ENCODE peak calls at places on chromosomes 4 and X, in seven cellular contexts. O is DND-41, N is SK-N-SH, X is fibroblast of pulmonary artery, F is upper lobe of left lung, H is prostate gland, L is progenitor cell of endocrine pancreas. W is an unnamed sample.

GRCh38 chr4:135705343-135705742 is 1503.8 kb upstream of the PABPC4L start:
- DNase-seq in O (no peak), N (no peak), X (no peak), F (no peak), H (no peak), L (no peak), W (no peak)

GRCh38 chr4:72767903-72768817 is 199.1 kb upstream of the ADAMTS3 start:
- DNase-seq in O (no peak), N (peak; percentile 7), X (peak; percentile 96), F (no peak), H (no peak), L (no peak), W (no peak)

GRCh38 chr4:176761872-176762271 is 30.9 kb downstream of the VEGFC start:
- DNase-seq in O (no peak), N (no peak), X (no peak), F (no peak), H (no peak), L (no peak), W (no peak)

GRCh38 chr4:152696764-152697250 is 17.0 kb upstream of the TMEM154 start:
- DNase-seq in O (no peak), N (no peak), X (peak; percentile 79), F (no peak), H (no peak), L (no peak), W (peak; percentile 72)

GRCh38 chr4:48654015-48654664 is 125.9 kb downstream of the FRYL start:
- DNase-seq in O (no peak), N (no peak), X (peak; percentile 31), F (no peak), H (no peak), L (no peak), W (no peak)

GRCh38 chrX:112819013-112819635 is 21.5 kb downstream of the AMOT start:
- DNase-seq in O (no peak), N (no peak), X (peak; percentile 63), F (no peak), H (no peak), L (no peak), W (no peak)

GRCh38 chrX:136193771-136194170 is 46.4 kb downstream of the FHL1 start:
- DNase-seq in O (no peak), N (no peak), X (no peak), F (no peak), H (no peak), L (no peak), W (peak; percentile 41)

GRCh38 chrX:24838624-24839023 is 144.9 kb downstream of the POLA1 start:
- DNase-seq in O (peak; percentile 7), N (peak; percentile 7), X (peak; percentile 56), F (no peak), H (peak; percentile 7), L (no peak), W (peak; percentile 12)

GRCh38 chrX:121987163-121987562 is 939.8 kb downstream of the GLUD2 start:
- DNase-seq in O (no peak), N (peak; percentile 1), X (peak; percentile 49), F (no peak), H (no peak), L (no peak), W (no peak)

GRCh38 chr4:109319156-109319555 is 16.7 kb upstream of the COL25A1 start:
- DNase-seq in O (no peak), N (no peak), X (no peak), F (no peak), H (no peak), L (no peak), W (no peak)

GRCh38 chr4:142211444-142211843 is 575.1 kb downstream of the IL15 start:
- DNase-seq in O (no peak), N (no peak), X (no peak), F (no peak), H (no peak), L (no peak), W (no peak)

GRCh38 chrX:151621422-151621821 is 57.9 kb downstream of the PASD1 start:
- DNase-seq in O (no peak), N (no peak), X (no peak), F (no peak), H (no peak), L (no peak), W (no peak)

GRCh38 chr4:90780193-90780592 is 653.0 kb downstream of the CCSER1 start:
- DNase-seq in O (no peak), N (no peak), X (no peak), F (no peak), H (no peak), L (no peak), W (no peak)

GRCh38 chrX:139924069-139924695 is 8.7 kb downstream of the ATP11C start:
- DNase-seq in O (no peak), N (no peak), X (no peak), F (no peak), H (no peak), L (no peak), W (no peak)

GRCh38 chrX:115898382-115899001 is 272.1 kb upstream of the AGTR2 start:
- DNase-seq in O (peak; percentile 5), N (peak; percentile 37), X (no peak), F (peak; percentile 60), H (no peak), L (no peak), W (no peak)

GRCh38 chr4:153115322-153116100 is 88.7 kb upstream of the TRIM2 start:
- DNase-seq in O (peak; percentile 89), N (no peak), X (peak; percentile 59), F (peak; percentile 28), H (peak; percentile 43), L (no peak), W (peak; percentile 88)

GRCh38 chrX:16807976-16808542 is 21.8 kb downstream of the TXLNG start:
- DNase-seq in O (no peak), N (no peak), X (peak; percentile 78), F (no peak), H (no peak), L (no peak), W (no peak)

GRCh38 chrX:16804923-16805464 is 18.7 kb downstream of the TXLNG start:
- DNase-seq in O (no peak), N (no peak), X (no peak), F (no peak), H (no peak), L (no peak), W (no peak)

DNA sequence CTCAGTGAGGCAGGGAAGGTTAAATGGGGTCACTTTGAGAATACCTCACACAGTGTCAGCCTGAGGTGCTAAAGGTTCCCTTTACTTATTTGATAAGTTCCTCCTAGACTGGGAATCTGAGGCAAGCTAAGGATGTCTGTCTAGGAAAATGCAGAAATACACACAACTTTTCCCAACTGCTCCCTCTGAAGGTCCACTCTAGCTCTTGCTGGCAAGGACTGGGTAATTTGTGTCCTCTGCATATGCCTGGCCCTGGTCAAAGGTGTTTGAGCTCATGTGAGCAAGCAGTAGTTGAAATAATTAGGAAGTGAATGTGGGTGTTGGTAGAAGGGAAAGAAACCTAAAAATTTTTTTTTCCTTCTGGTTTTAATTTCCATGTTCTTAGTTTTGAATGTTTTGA is 21.3 kb downstream of the TXLNG start:
- DNase-seq in O (no peak), N (peak; percentile 23), X (peak; percentile 60), F (no peak), H (no peak), L (no peak), W (no peak)
- TF ChIP-seq CTCF in O (no peak), N (peak; percentile 45), X (peak; percentile 56), F (no peak), H (peak; percentile 27), L (peak; percentile 47), W (no peak)

GRCh38 chr4:1767058-1767769 is 25.9 kb upstream of the FGFR3 start:
- DNase-seq in O (no peak), N (peak; percentile 86), X (peak; percentile 15), F (no peak), H (no peak), L (peak; percentile 59), W (no peak)

GRCh38 chr4:1768367-1769034 is 24.6 kb upstream of the FGFR3 start:
- DNase-seq in O (no peak), N (no peak), X (no peak), F (peak; percentile 83), H (peak; percentile 61), L (no peak), W (no peak)

GRCh38 chr4:1769692-1770091 is 23.4 kb upstream of the FGFR3 start:
- DNase-seq in O (no peak), N (no peak), X (no peak), F (no peak), H (no peak), L (no peak), W (no peak)

GRCh38 chr4:1766336-1767057 is 26.6 kb upstream of the FGFR3 start:
- DNase-seq in O (no peak), N (peak; percentile 73), X (no peak), F (peak; percentile 44), H (no peak), L (no peak), W (no peak)

DNA sequence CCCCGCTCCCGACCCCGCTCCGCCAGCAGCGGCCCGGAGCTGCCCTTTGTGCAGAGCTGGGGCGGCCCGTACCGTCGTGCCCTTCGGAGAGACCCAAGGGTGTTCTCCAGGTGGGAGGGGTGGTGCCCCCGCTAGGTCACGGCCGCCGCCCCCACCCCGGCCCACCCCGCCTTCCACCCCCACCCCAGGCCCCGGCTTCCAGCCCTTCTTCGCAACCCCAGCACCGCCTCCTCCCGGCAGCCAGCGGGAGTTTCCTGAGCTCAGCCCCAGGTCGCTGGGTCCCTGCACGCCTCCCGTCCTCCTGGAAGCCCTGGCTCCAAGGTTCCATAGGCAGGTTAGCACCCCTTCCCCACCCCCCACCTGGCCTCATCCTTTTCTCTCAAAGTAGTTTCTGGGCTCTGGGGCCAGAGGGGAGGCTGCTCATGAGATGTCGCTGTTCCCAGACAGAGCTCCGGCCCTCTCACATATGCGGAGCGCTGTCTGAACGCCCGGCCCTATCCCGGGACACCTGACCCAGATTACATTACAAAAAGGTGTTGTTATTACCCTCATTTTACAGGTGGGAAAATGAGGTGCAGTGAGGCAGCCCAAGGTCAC is 25.2 kb upstream of the FGFR3 start:
- DNase-seq in O (no peak), N (peak; percentile 95), X (peak; percentile 38), F (peak; percentile 68), H (no peak), L (peak; percentile 48), W (peak; percentile 49)
- TF ChIP-seq CTCF in O (peak; percentile 9), N (peak; percentile 37), X (peak; percentile 28), F (peak; percentile 21), H (peak; percentile 15), L (peak; percentile 47), W (peak; percentile 21)

GRCh38 chrX:119784747-119785446 is 6.5 kb downstream of the RPL39 start:
- DNase-seq in O (peak; percentile 62), N (peak; percentile 47), X (peak; percentile 44), F (peak; percentile 34), H (no peak), L (no peak), W (peak; percentile 60)
- TF ChIP-seq CTCF in O (peak; percentile 68), N (peak; percentile 62), X (peak; percentile 59), F (peak; percentile 37), H (no peak), L (peak; percentile 45), W (peak; percentile 61)

GRCh38 chrX:144335402-144335801 is 451.5 kb downstream of the UBE2NL start:
- DNase-seq in O (no peak), N (peak; percentile 2), X (no peak), F (no peak), H (no peak), L (no peak), W (no peak)

GRCh38 chrX:144333429-144333828 is 449.6 kb downstream of the UBE2NL start:
- DNase-seq in O (no peak), N (no peak), X (no peak), F (no peak), H (no peak), L (no peak), W (no peak)

DNA sequence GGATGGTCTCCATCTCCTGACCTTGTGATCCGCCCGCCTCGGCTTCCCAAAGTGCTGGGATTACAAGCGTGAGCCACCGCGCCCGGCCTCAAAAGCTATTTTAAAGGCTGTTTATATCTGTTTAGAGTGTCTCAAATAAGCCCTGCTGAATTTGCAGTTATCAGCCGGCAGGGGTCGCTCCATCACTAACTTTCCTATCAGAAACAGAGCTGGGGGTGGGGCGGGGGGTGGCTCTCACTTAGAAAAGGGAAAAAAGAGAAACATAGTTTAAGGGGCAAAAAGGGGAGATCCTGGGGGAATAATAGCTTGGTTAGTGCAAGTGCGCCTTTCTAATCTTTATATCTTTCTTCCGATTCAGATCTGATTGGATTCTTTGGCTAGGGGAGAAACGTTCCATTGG is 450.7 kb downstream of the UBE2NL start:
- DNase-seq in O (no peak), N (peak; percentile 1), X (no peak), F (no peak), H (no peak), L (no peak), W (no peak)
- TF ChIP-seq CTCF in O (no peak), N (peak; percentile 51), X (no peak), F (no peak), H (no peak), L (peak; percentile 13), W (no peak)